ENCODE peak calls at places on chromosomes 16 and 17, in nine cellular contexts. One of them, this sample, is unnamed.

GRCh38 chr16:86387461-86388440 is 122.6 kb upstream of the FOXF1 start:
- DNase-seq in hepatic stellate cell: peak; percentile 98
- DNase-seq in hippocampal formation: no peak
- DNase-seq in thyroid gland: no peak
- DNase-seq in tibial nerve: no peak
- DNase-seq in Kasumi-1: no peak
- DNase-seq in astrocyte of the hippocampus: peak; percentile 88
- DNase-seq in CD4-positive, alpha-beta memory T cell: no peak
- DNase-seq in dorsolateral prefrontal cortex: no peak
- DNase-seq in this sample: no peak

GRCh38 chr16:89090182-89090630 is 3.4 kb upstream of the ACSF3 start:
- DNase-seq in thyroid gland: no peak
- DNase-seq in hepatic stellate cell: no peak
- DNase-seq in CD4-positive, alpha-beta memory T cell: no peak
- DNase-seq in Kasumi-1: no peak
- DNase-seq in hippocampal formation: no peak
- DNase-seq in dorsolateral prefrontal cortex: no peak
- DNase-seq in tibial nerve: no peak
- DNase-seq in astrocyte of the hippocampus: no peak
- DNase-seq in this sample: no peak

GRCh38 chr17:52837502-52837901 is 679.0 kb upstream of the CA10 start:
- DNase-seq in hippocampal formation: no peak
- DNase-seq in astrocyte of the hippocampus: no peak
- DNase-seq in thyroid gland: no peak
- DNase-seq in dorsolateral prefrontal cortex: no peak
- DNase-seq in CD4-positive, alpha-beta memory T cell: no peak
- DNase-seq in tibial nerve: no peak
- DNase-seq in hepatic stellate cell: no peak
- DNase-seq in Kasumi-1: no peak
- DNase-seq in this sample: no peak

GRCh38 chr16:30636599-30636998 is 14.2 kb upstream of the PRR14 start:
- DNase-seq in dorsolateral prefrontal cortex: no peak
- DNase-seq in Kasumi-1: no peak
- DNase-seq in astrocyte of the hippocampus: no peak
- DNase-seq in hippocampal formation: no peak
- DNase-seq in CD4-positive, alpha-beta memory T cell: no peak
- DNase-seq in hepatic stellate cell: no peak
- DNase-seq in tibial nerve: no peak
- DNase-seq in thyroid gland: no peak
- DNase-seq in this sample: no peak

GRCh38 chr17:8140413-8141029 is 11.7 kb downstream of the PER1 start:
- DNase-seq in hippocampal formation: no peak
- DNase-seq in Kasumi-1: no peak
- DNase-seq in hepatic stellate cell: no peak
- DNase-seq in tibial nerve: no peak
- DNase-seq in CD4-positive, alpha-beta memory T cell: no peak
- DNase-seq in thyroid gland: no peak
- DNase-seq in dorsolateral prefrontal cortex: no peak
- DNase-seq in astrocyte of the hippocampus: no peak
- DNase-seq in this sample: no peak

GRCh38 chr17:39754958-39755549 is 17.3 kb downstream of the GRB7 start:
- DNase-seq in hippocampal formation: no peak
- DNase-seq in astrocyte of the hippocampus: no peak
- DNase-seq in dorsolateral prefrontal cortex: peak; percentile 18
- DNase-seq in thyroid gland: peak; percentile 19
- DNase-seq in CD4-positive, alpha-beta memory T cell: no peak
- DNase-seq in tibial nerve: no peak
- DNase-seq in Kasumi-1: no peak
- DNase-seq in hepatic stellate cell: no peak
- DNase-seq in this sample: no peak

GRCh38 chr16:48538746-48539484 is 71.1 kb downstream of the N4BP1 start:
- DNase-seq in hippocampal formation: no peak
- DNase-seq in dorsolateral prefrontal cortex: no peak
- DNase-seq in hepatic stellate cell: no peak
- DNase-seq in thyroid gland: no peak
- DNase-seq in Kasumi-1: no peak
- DNase-seq in tibial nerve: no peak
- DNase-seq in astrocyte of the hippocampus: no peak
- DNase-seq in CD4-positive, alpha-beta memory T cell: peak; percentile 4
- DNase-seq in this sample: no peak

GRCh38 chr17:80708497-80708896 is 163.9 kb downstream of the RPTOR start:
- DNase-seq in tibial nerve: no peak
- DNase-seq in hepatic stellate cell: no peak
- DNase-seq in dorsolateral prefrontal cortex: no peak
- DNase-seq in CD4-positive, alpha-beta memory T cell: no peak
- DNase-seq in thyroid gland: no peak
- DNase-seq in hippocampal formation: no peak
- DNase-seq in Kasumi-1: no peak
- DNase-seq in astrocyte of the hippocampus: no peak
- DNase-seq in this sample: no peak

GRCh38 chr17:58337126-58337599 is 8.6 kb upstream of the TSPOAP1 start:
- DNase-seq in astrocyte of the hippocampus: no peak
- DNase-seq in CD4-positive, alpha-beta memory T cell: peak; percentile 54
- DNase-seq in hepatic stellate cell: no peak
- DNase-seq in hippocampal formation: no peak
- DNase-seq in tibial nerve: no peak
- DNase-seq in Kasumi-1: no peak
- DNase-seq in thyroid gland: no peak
- DNase-seq in dorsolateral prefrontal cortex: no peak
- DNase-seq in this sample: peak; percentile 19

GRCh38 chr17:82956146-82956725 is 116.4 kb upstream of the ZNF750 start:
- DNase-seq in astrocyte of the hippocampus: no peak
- DNase-seq in CD4-positive, alpha-beta memory T cell: no peak
- DNase-seq in hepatic stellate cell: no peak
- DNase-seq in tibial nerve: no peak
- DNase-seq in Kasumi-1: no peak
- DNase-seq in dorsolateral prefrontal cortex: peak; percentile 7
- DNase-seq in thyroid gland: no peak
- DNase-seq in hippocampal formation: no peak
- DNase-seq in this sample: no peak

GRCh38 chr17:57121308-57122042 is 36.4 kb downstream of the AKAP1 start:
- DNase-seq in astrocyte of the hippocampus: peak; percentile 76
- DNase-seq in tibial nerve: no peak
- DNase-seq in hepatic stellate cell: peak; percentile 62
- DNase-seq in Kasumi-1: no peak
- DNase-seq in dorsolateral prefrontal cortex: no peak
- DNase-seq in hippocampal formation: no peak
- DNase-seq in CD4-positive, alpha-beta memory T cell: no peak
- DNase-seq in thyroid gland: peak; percentile 34
- DNase-seq in this sample: no peak